ENCODE peak calls at places on chromosomes 6 and 20, in six cellular contexts. B, H, M, P, E and S are unnamed samples. For H3K27me3, the result is how much of the 10 kb centered on the place peaks cover.

GRCh38 chr20:19935842-19936241 is 81.3 kb upstream of the NAA20 start:
- DNase-seq in M (peak), H (no peak), B (no peak), P (no peak), E (no peak), S (no peak)

GRCh38 chr20:48463096-48463710 is 364.6 kb downstream of the PREX1 start:
- DNase-seq in B (no peak), E (no peak), M (no peak), H (no peak), P (no peak), S (no peak)

GRCh38 chr6:15351631-15352030 is 105.8 kb downstream of the JARID2 start:
- DNase-seq in B (no peak), P (peak), E (no peak), M (no peak), H (no peak), S (no peak)

GRCh38 chr6:80457044-80457933 is 350.8 kb downstream of the BCKDHB start:
- DNase-seq in P (peak), M (peak), H (peak), B (no peak), E (no peak), S (no peak)

GRCh38 chr20:63162206-63162770 is 53.6 kb downstream of the YTHDF1 start:
- DNase-seq in B (no peak), P (no peak), M (no peak), H (peak), E (no peak), S (no peak)

GRCh38 chr20:9831032-9831431 is 7.8 kb downstream of the PAK5 start:
- DNase-seq in P (no peak), E (no peak), B (no peak), M (no peak), H (no peak), S (no peak)

GRCh38 chr6:37083243-37084138 is 78.0 kb downstream of the FGD2 start:
- DNase-seq in M (peak), B (peak), E (peak), H (peak), P (no peak), S (no peak)

GRCh38 chr6:56938634-56939294 is 16.1 kb upstream of the BEND6 start:
- DNase-seq in E (no peak), B (no peak), P (peak), H (no peak), M (no peak), S (no peak)

GRCh38 chr20:10551732-10552724 is 116.9 kb downstream of the SLX4IP start:
- DNase-seq in P (no peak), E (peak), H (no peak), M (no peak), B (no peak), S (peak)

GRCh38 chr6:12313992-12314589 is 23.9 kb downstream of the EDN1 start:
- DNase-seq in M (peak), E (no peak), P (no peak), H (no peak), B (no peak), S (no peak)

GRCh38 chr6:36769161-36769675 is 70.0 kb downstream of the CPNE5 start:
- DNase-seq in P (no peak), E (no peak), B (no peak), M (no peak), H (no peak), S (no peak)

GRCh38 chr20:8132632-8133587 is 844 bp downstream of the PLCB1 start:
- DNase-seq in P (no peak), M (peak), E (peak), H (peak), B (peak), S (peak)

GRCh38 chr6:157995458-157995857 is 13.8 kb downstream of the SYNJ2 start:
- DNase-seq in E (no peak), H (no peak), M (no peak), P (no peak), B (no peak), S (no peak)

GRCh38 chr6:3887150-3887700 is 38.1 kb downstream of the FAM50B start:
- DNase-seq in H (no peak), M (no peak), P (no peak), B (no peak), E (no peak), S (no peak)

DNA sequence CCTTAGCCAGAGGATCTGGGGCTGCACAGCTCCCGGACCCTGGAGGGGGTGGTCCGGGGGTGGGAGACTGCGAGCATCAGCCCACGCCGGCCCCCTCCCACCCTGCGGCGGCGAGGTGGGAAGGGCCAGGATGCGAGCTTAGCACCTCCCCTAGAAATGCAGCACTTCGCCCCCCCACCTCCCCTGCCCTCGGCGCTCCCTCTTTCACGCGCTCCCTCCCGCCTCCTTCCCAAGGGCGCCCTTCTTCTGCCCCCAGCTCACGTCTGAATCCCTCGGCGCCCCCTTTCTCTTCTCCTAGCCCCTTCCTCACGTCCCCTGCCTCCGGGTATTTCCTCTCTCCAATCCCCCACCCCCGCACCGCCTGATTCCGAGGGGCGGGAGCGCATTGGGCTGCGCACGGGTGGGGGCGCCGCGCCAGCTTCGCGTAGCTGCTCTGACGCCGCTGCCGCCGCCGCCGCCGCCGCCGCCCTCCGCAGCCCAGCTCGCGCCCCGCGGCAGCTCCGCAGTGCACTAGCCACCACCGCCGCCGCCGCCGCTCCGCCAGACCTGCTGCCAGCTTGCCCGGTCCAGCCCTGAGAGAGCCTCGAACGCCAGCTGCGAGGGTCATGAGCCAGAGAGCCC is at the start of gene SLC32A1:
- DNase-seq in M (no peak), H (no peak), E (no peak), B (no peak), P (no peak), S (peak)
- H3K27me3 ChIP-seq in M (half or more), H (half or more), E (half or more), B (half or more), P (half or more), S (half or more)

GRCh38 chr6:106586815-106587214 is 42.5 kb downstream of the RTN4IP1 start:
- DNase-seq in E (no peak), B (no peak), H (no peak), M (no peak), P (no peak), S (no peak)

GRCh38 chr6:106591111-106591825 is 38.0 kb downstream of the RTN4IP1 start:
- DNase-seq in E (no peak), M (no peak), P (peak), H (no peak), B (no peak), S (no peak)
- H3K27me3 ChIP-seq in E (under half), M (under half), P (under half), H (under half), B (under half), S (under half)

GRCh38 chr6:20606831-20607230 is 72.6 kb downstream of the CDKAL1 start:
- DNase-seq in M (no peak), H (no peak), E (no peak), P (no peak), B (no peak), S (no peak)
- H3K27me3 ChIP-seq in M (under half), H (under half), E (under half), P (under half), B (under half), S (under half)

GRCh38 chr6:109263873-109264700 is 118.2 kb downstream of the CD164 start:
- DNase-seq in H (no peak), P (no peak), E (no peak), B (no peak), M (no peak), S (no peak)

GRCh38 chr6:109260126-109260525 is 122.1 kb downstream of the CD164 start:
- DNase-seq in P (peak), E (no peak), M (no peak), H (no peak), B (no peak), S (no peak)

GRCh38 chr6:109260701-109261100 is 121.6 kb downstream of the CD164 start:
- DNase-seq in P (no peak), E (no peak), B (no peak), H (no peak), M (no peak), S (no peak)

GRCh38 chr6:109258129-109258528 is 124.1 kb downstream of the CD164 start:
- DNase-seq in B (no peak), E (no peak), P (no peak), H (no peak), M (no peak), S (no peak)

DNA sequence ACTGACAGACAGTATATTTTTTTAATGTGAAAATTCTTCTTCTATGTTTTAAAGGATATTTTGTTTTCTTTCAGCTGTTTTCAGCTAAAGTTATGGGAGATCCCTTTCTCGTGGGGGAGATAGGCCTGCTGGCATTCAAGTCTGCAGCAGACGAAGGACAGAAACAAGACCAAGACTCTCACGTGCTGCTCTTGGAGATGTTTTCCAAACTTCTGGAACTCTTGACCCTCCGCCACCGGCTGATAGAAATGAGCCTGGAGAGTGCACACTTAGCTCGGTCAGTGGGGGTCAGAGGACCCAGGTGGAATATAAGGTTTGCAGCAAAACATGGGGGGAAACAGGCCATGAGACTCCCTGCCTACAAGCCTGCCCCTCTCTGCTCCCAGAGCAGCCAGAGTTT is 120.5 kb downstream of the CD164 start:
- DNase-seq in P (no peak), B (no peak), E (no peak), M (no peak), H (no peak), S (no peak)
- H3K27me3 ChIP-seq in P (under half), B (under half), E (under half), M (under half), H (under half), S (under half)

GRCh38 chr6:135012764-135013163 is 41.9 kb downstream of the HBS1L start:
- DNase-seq in P (peak), E (no peak), H (no peak), M (no peak), B (no peak), S (no peak)
- H3K27me3 ChIP-seq in P (under half), E (under half), H (under half), M (under half), B (under half), S (under half)

GRCh38 chr20:32527447-32528055 is 57.6 kb downstream of the NOL4L start:
- DNase-seq in B (no peak), P (no peak), H (no peak), M (no peak), E (no peak), S (peak)
- H3K27me3 ChIP-seq in B (under half), P (under half), H (under half), M (under half), E (under half), S (under half)

GRCh38 chr20:59678286-59678685 is 73.9 kb downstream of the PHACTR3 start:
- DNase-seq in M (no peak), B (no peak), H (no peak), P (no peak), E (no peak), S (no peak)
- H3K27me3 ChIP-seq in M (half or more), B (under half), H (under half), P (under half), E (under half), S (under half)

GRCh38 chr6:33123732-33124524 is 48.1 kb downstream of the HLA-DPB1 start:
- DNase-seq in P (no peak), B (no peak), H (no peak), M (no peak), E (peak), S (no peak)
- H3K27me3 ChIP-seq in P (under half), B (under half), H (under half), M (under half), E (under half), S (under half)

GRCh38 chr6:108091288-108091687 is 16.7 kb upstream of the OSTM1 start:
- DNase-seq in P (no peak), E (peak), H (no peak), M (no peak), B (no peak), S (no peak)
- H3K27me3 ChIP-seq in P (under half), E (under half), H (under half), M (under half), B (under half), S (under half)

DNA sequence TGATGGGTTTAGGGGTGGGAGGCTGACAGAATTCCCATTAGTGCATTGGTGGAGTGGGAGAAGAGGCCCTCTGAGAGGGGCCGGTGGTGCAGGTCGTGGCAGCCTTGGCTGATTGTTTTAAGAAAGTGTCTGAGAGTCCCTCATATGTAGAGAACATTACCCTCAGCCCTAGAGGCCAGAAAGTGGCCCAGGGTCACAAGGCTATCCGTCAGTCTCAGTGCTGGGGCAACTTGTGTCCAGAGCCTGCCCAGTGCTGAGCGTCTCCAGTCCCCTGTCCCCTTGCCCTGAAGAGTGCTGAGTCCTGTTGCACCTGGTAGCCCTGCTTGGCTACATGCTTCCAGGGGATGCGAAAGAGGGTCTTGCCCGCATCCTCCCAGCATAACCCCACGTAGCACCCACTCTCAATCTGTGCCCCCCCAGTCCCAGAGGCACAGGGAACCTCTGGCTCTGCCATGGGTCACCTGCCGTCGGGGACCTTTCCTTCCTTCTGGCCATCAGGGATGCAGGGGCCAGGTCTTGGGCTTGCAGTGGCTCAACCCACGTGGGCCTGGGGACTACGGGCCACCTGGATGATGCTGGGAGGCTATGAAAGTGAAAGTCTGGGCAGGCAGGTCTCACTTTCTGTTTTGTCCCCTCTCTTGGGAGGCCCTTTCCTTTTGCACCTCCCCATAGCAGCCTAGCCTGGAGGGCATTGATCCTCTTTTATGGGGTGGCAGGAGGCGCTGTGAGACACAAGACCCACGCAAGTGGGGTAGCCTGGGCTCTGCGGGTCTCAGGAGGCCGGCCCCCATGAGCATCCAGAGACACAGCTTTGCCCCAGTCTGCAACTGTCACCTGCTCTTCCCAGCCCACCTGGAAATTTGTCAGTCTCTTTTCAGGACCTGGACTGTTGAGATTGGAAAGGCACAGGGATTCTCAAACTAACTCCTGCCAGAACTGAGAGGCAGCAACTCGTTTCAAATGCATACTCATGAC is 12.2 kb downstream of the DUSP15 start:
- DNase-seq in H (no peak), B (no peak), M (no peak), E (no peak), P (no peak), S (no peak)
- H3K27me3 ChIP-seq in H (under half), B (under half), M (half or more), E (under half), P (half or more), S (under half)